ENCODE peak calls at places on chromosomes 1 and 21, in nine cellular contexts. V is activated CD4-positive, CD25-positive, alpha-beta regulatory T cell; O is GM04503; P is T-helper 1 cell; E is choroid plexus epithelial cell; S is GM04504; Q is fibroblast of villous mesenchyme; C is SK-N-DZ; Z is T-helper 17 cell. W is an unnamed sample.

GRCh38 chr1:85199667-85200366 is 999 bp downstream of the SYDE2 start:
- DNase-seq in S (no peak), E (peak; percentile 9), P (no peak), O (no peak), Q (no peak), Z (no peak), C (no peak), V (no peak), W (no peak)

GRCh38 chr1:6485937-6486250 is 5.6 kb downstream of the PLEKHG5 start:
- DNase-seq in O (no peak), Q (no peak), E (no peak), Z (no peak), S (no peak), C (no peak), P (no peak), V (no peak), W (no peak)

GRCh38 chr1:66933887-66934700 is 9.3 kb downstream of the MIER1 start:
- DNase-seq in C (no peak), P (no peak), E (no peak), O (no peak), V (no peak), Z (no peak), S (no peak), Q (peak; percentile 48), W (no peak)

GRCh38 chr1:176529395-176529794 is 66.4 kb downstream of the PAPPA2 start:
- DNase-seq in E (no peak), C (no peak), P (no peak), O (no peak), Z (no peak), Q (no peak), V (no peak), S (no peak), W (no peak)

GRCh38 chr1:54485417-54485816 is 62.6 kb upstream of the ACOT11 start:
- DNase-seq in P (no peak), S (no peak), V (no peak), O (no peak), Z (no peak), C (no peak), E (no peak), Q (peak; percentile 70), W (no peak)

GRCh38 chr1:247105966-247106365 is 1.8 kb upstream of the ZNF669 start:
- DNase-seq in O (no peak), P (no peak), Q (no peak), V (no peak), C (no peak), S (no peak), Z (no peak), E (no peak), W (no peak)

GRCh38 chr21:38861006-38861405 is 55.3 kb downstream of the ETS2 start:
- DNase-seq in Q (no peak), V (no peak), P (no peak), S (no peak), O (no peak), E (no peak), C (no peak), Z (no peak), W (peak; percentile 43)

GRCh38 chr21:31310750-31311149 is 33.3 kb downstream of the TIAM1 start:
- DNase-seq in C (no peak), S (no peak), P (no peak), O (no peak), Q (no peak), Z (no peak), E (peak; percentile 44), V (no peak), W (no peak)